ENCODE peak calls at places on chromosomes 3 and 15, in eight cellular contexts. One of them, this sample, is unnamed.

GRCh38 chr3:177119829-177120228 is 77.5 kb downstream of the TBL1XR1 start:
- DNase-seq in uterus: no peak
- DNase-seq in A549: no peak
- DNase-seq in K562: no peak
- DNase-seq in stomach: no peak
- DNase-seq in H1: no peak
- DNase-seq in HCT116: no peak
- DNase-seq in GM12891: no peak
- DNase-seq in this sample: no peak

GRCh38 chr3:153927107-153927506 is 194.1 kb upstream of the ARHGEF26 start:
- DNase-seq in uterus: no peak
- DNase-seq in A549: peak
- DNase-seq in K562: peak
- DNase-seq in stomach: no peak
- DNase-seq in H1: no peak
- DNase-seq in HCT116: peak
- DNase-seq in GM12891: no peak
- DNase-seq in this sample: peak

GRCh38 chr15:38795471-38796245 is 231.0 kb upstream of the RASGRP1 start:
- DNase-seq in uterus: no peak
- DNase-seq in A549: no peak
- DNase-seq in K562: peak
- DNase-seq in stomach: no peak
- DNase-seq in H1: no peak
- DNase-seq in HCT116: no peak
- DNase-seq in GM12891: no peak
- DNase-seq in this sample: no peak

GRCh38 chr3:142947799-142948575 is 15.5 kb downstream of the PAQR9 start:
- DNase-seq in uterus: no peak
- DNase-seq in A549: no peak
- DNase-seq in K562: peak
- DNase-seq in stomach: no peak
- DNase-seq in H1: no peak
- DNase-seq in HCT116: no peak
- DNase-seq in GM12891: no peak
- DNase-seq in this sample: peak

GRCh38 chr3:126110431-126111125 is 26.7 kb upstream of the SLC41A3 start:
- DNase-seq in uterus: peak
- DNase-seq in A549: no peak
- DNase-seq in K562: no peak
- DNase-seq in stomach: peak
- DNase-seq in H1: peak
- DNase-seq in HCT116: no peak
- DNase-seq in GM12891: no peak
- DNase-seq in this sample: no peak

GRCh38 chr15:63198315-63198714 is 8.9 kb downstream of the RAB8B start:
- DNase-seq in uterus: no peak
- DNase-seq in A549: no peak
- DNase-seq in K562: no peak
- DNase-seq in stomach: no peak
- DNase-seq in H1: no peak
- DNase-seq in HCT116: no peak
- DNase-seq in GM12891: no peak
- DNase-seq in this sample: no peak

GRCh38 chr3:12924437-12924836 is 83.1 kb upstream of the RPL32 start:
- DNase-seq in uterus: no peak
- DNase-seq in A549: no peak
- DNase-seq in K562: no peak
- DNase-seq in stomach: no peak
- DNase-seq in H1: no peak
- DNase-seq in HCT116: no peak
- DNase-seq in GM12891: peak
- DNase-seq in this sample: no peak

GRCh38 chr15:101641894-101642293 is 10.3 kb downstream of the TM2D3 start:
- DNase-seq in uterus: no peak
- DNase-seq in A549: no peak
- DNase-seq in K562: no peak
- DNase-seq in stomach: no peak
- DNase-seq in H1: no peak
- DNase-seq in HCT116: no peak
- DNase-seq in GM12891: no peak
- DNase-seq in this sample: no peak

GRCh38 chr15:48084759-48085420 is 35.9 kb upstream of the SLC24A5 start:
- DNase-seq in uterus: no peak
- DNase-seq in A549: peak
- DNase-seq in K562: peak
- DNase-seq in stomach: no peak
- DNase-seq in H1: no peak
- DNase-seq in HCT116: no peak
- DNase-seq in GM12891: no peak
- DNase-seq in this sample: no peak

GRCh38 chr3:187746479-187747335 is 1.4 kb upstream of the BCL6 start:
- DNase-seq in uterus: no peak
- DNase-seq in A549: no peak
- DNase-seq in K562: peak
- DNase-seq in stomach: no peak
- DNase-seq in H1: no peak
- DNase-seq in HCT116: no peak
- DNase-seq in GM12891: no peak
- DNase-seq in this sample: no peak
- TF ChIP-seq POLR2A in uterus: no peak
- TF ChIP-seq POLR2A in A549: no peak
- TF ChIP-seq POLR2A in K562: no peak
- TF ChIP-seq POLR2A in stomach: no peak
- TF ChIP-seq POLR2A in H1: no peak
- TF ChIP-seq POLR2A in HCT116: no peak
- TF ChIP-seq POLR2A in GM12891: no peak
- TF ChIP-seq POLR2A in this sample: no peak

GRCh38 chr15:80160570-80161156 is 7.9 kb downstream of the FAH start:
- DNase-seq in uterus: no peak
- DNase-seq in A549: peak
- DNase-seq in K562: peak
- DNase-seq in stomach: no peak
- DNase-seq in H1: no peak
- DNase-seq in HCT116: no peak
- DNase-seq in GM12891: peak
- DNase-seq in this sample: peak
- TF ChIP-seq POLR2A in uterus: no peak
- TF ChIP-seq POLR2A in A549: no peak
- TF ChIP-seq POLR2A in K562: no peak
- TF ChIP-seq POLR2A in stomach: no peak
- TF ChIP-seq POLR2A in H1: no peak
- TF ChIP-seq POLR2A in HCT116: no peak
- TF ChIP-seq POLR2A in GM12891: no peak
- TF ChIP-seq POLR2A in this sample: peak

DNA sequence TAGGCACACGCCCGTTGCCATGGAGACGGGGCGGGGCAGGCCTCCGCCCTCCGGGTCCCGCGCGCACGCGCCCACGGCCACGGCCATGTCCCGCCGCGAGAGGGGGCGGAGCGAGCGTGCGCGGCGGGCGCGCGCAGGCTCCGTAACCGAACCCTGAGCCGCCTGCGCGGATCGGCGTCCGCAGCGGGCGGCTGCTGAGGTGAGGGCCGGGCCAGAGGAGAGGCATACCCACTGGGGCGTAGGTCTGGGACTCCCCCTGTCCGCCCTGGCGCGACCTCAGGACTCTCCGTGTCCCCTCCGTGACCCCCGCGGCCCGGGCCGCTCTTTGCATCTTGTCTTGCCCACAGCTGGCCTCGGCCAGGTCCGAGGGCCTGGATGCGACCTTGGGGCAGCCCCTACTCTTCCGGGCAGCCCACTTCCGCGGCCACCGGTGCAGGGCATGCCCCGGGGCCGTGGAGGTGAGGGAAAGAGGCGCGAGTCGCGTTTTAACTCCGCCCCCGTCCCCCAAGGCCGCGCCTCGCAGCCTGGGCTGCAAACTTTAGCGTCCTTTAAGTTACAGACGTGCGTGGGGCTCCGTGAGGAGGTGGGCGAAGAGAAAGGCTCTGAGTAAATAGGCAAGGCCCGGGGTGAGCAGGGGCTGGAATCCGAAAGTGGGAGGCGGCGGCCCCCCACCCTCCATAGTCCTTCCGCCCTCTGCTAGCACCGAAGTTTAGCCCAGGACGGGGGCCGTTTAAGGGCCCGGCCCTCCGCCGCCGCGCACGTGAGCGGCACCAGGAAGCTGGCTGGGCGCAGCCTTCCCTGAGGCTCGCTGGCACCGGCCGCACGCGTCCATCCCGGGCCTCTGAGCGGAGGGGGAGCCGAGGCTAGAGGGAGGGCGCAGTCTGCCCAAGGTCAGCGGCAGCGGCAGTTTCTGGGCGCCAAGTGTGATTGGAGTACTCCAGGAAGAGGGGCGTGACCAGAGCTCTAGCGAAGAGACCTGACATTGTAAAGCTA is at the start of gene TEX264:
- DNase-seq in uterus: peak
- DNase-seq in A549: peak
- DNase-seq in K562: peak
- DNase-seq in stomach: peak
- DNase-seq in H1: peak
- DNase-seq in HCT116: peak
- DNase-seq in GM12891: peak
- DNase-seq in this sample: peak
- TF ChIP-seq POLR2A in uterus: peak
- TF ChIP-seq POLR2A in A549: peak
- TF ChIP-seq POLR2A in K562: peak
- TF ChIP-seq POLR2A in stomach: no peak
- TF ChIP-seq POLR2A in H1: peak
- TF ChIP-seq POLR2A in HCT116: peak
- TF ChIP-seq POLR2A in GM12891: peak
- TF ChIP-seq POLR2A in this sample: peak

DNA sequence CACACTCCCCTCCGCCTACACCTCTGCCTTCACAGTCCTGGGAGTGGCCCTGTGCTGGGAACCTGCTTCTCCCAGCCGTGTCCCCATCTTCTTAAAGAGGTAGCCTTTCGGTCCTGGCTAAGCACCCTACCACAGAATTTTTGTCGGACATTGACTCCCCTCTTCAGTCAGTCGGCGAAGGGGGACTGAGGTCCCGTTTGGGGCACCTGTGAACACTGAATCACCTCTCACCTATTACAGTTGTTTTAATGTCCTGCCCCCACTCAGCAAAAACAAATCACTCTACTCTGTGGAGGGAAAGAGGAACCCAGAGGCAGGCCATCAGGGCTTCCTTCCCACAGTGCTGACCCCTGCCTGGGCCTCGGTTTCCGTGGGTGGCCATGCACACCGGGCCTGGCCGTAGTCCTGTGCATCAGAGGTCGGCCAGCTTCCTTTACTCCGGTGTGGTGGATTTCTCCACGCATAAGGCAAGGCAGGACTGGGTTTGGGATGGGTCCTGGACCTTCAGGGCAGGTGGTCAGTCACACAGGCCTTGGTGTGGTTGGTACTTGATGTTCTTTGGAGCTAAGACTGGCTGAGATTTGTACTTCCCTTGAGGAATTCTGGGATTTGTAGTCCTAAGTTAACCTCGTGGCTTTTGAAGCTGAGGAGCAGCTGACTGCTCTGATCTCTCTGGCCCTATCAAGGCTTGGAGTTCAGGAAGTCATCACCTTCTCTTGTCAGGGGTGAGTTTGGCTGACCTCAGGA is 743 bp upstream of the FAM131A start:
- DNase-seq in uterus: peak
- DNase-seq in A549: peak
- DNase-seq in K562: peak
- DNase-seq in stomach: peak
- DNase-seq in H1: peak
- DNase-seq in HCT116: no peak
- DNase-seq in GM12891: no peak
- DNase-seq in this sample: no peak
- TF ChIP-seq POLR2A in uterus: no peak
- TF ChIP-seq POLR2A in A549: no peak
- TF ChIP-seq POLR2A in K562: no peak
- TF ChIP-seq POLR2A in stomach: no peak
- TF ChIP-seq POLR2A in H1: no peak
- TF ChIP-seq POLR2A in HCT116: no peak
- TF ChIP-seq POLR2A in GM12891: no peak
- TF ChIP-seq POLR2A in this sample: no peak

This sample was measured in H54.